ENCODE peak calls at places on chromosome 12, in four cellular contexts. A is K562, T is IMR-90, I is A549. G is an unnamed sample.

GRCh38 chr12:752673-753400 is 458 bp downstream of the WNK1 start:
- DNase-seq in T (peak), A (peak), I (no peak), G (no peak)

GRCh38 chr12:87667378-87667777 is 361.8 kb downstream of the C12orf50 start:
- DNase-seq in I (no peak), T (peak), A (no peak), G (no peak)

GRCh38 chr12:130748786-130749185 is 32.7 kb upstream of the RIMBP2 start:
- DNase-seq in T (no peak), A (no peak), I (no peak), G (no peak)

GRCh38 chr12:68180792-68181744 is 21.5 kb upstream of the IFNG start:
- DNase-seq in T (no peak), I (no peak), A (no peak), G (no peak)

GRCh38 chr12:70919597-70920035 is 922 bp downstream of the PTPRR start:
- DNase-seq in T (no peak), I (no peak), A (no peak), G (no peak)

GRCh38 chr12:14387472-14387871 is 22.0 kb downstream of the ATF7IP start:
- DNase-seq in I (no peak), T (no peak), A (no peak), G (no peak)

GRCh38 chr12:111448831-111449790 is 43.4 kb downstream of the SH2B3 start:
- DNase-seq in I (no peak), A (no peak), T (no peak), G (no peak)

GRCh38 chr12:39905152-39905551 is 200.7 kb downstream of the SLC2A13 start:
- DNase-seq in T (peak), A (no peak), I (no peak), G (no peak)

GRCh38 chr12:69987453-69988102 is 162.6 kb downstream of the MYRFL start:
- DNase-seq in T (peak), A (no peak), I (peak), G (no peak)

GRCh38 chr12:71748081-71748850 is 6.4 kb upstream of the RAB21 start:
- DNase-seq in A (no peak), T (no peak), I (no peak), G (no peak)

GRCh38 chr12:113296557-113297213 is 38.2 kb downstream of the SLC8B1 start:
- DNase-seq in A (no peak), T (no peak), I (no peak), G (no peak)

GRCh38 chr12:113461666-113462065 is 10.0 kb downstream of the LHX5 start:
- DNase-seq in A (peak), T (no peak), I (peak), G (no peak)

GRCh38 chr12:94244165-94245133 is 96.1 kb downstream of the PLXNC1 start:
- DNase-seq in I (no peak), T (no peak), A (no peak), G (no peak)
- TF ChIP-seq ELK1 in I (no peak), T (no peak), A (no peak), G (no peak)

GRCh38 chr12:74412607-74413230 is 124.9 kb upstream of the ATXN7L3B start:
- DNase-seq in A (peak), I (no peak), T (peak), G (no peak)

DNA sequence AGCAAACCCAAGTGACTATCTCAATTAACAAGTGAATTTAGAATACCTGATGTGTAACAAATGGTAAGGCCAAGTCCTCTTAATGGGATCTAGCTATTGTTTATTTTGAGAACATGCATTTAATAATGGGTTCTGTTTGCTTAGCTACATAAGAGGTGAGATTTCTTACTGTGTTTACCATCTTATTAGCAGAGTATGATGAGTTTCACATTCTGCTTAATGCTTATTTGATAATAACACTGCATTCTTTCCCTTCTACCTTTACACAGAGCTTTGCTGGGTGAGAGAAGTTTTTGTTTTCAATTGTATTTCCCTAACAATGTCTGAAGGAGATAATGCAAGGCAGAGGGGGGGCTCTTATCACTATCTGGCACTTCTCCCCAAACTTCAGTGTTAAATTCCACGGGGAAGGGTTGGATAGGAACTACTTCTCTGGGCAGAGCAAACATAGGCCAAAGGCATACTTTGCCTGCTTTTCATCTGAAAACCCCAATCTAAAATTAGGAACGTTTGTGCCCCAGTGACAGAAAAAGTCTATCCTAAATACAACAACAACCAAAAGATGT is 129.0 kb upstream of the ATXN7L3B start:
- DNase-seq in I (no peak), T (no peak), A (no peak), G (no peak)
- TF ChIP-seq ELK1 in I (no peak), T (no peak), A (no peak), G (no peak)

GRCh38 chr12:132218519-132218860 is 74.2 kb downstream of the NOC4L start:
- DNase-seq in T (no peak), A (no peak), I (no peak), G (no peak)

GRCh38 chr12:132217800-132218518 is 73.7 kb downstream of the NOC4L start:
- DNase-seq in T (no peak), I (no peak), A (no peak), G (no peak)

GRCh38 chr12:132219323-132219722 is 75.1 kb downstream of the NOC4L start:
- DNase-seq in T (no peak), A (no peak), I (no peak), G (no peak)

GRCh38 chr12:132217371-132217770 is 73.1 kb downstream of the NOC4L start:
- DNase-seq in I (no peak), T (no peak), A (no peak), G (no peak)

GRCh38 chr12:132218915-132219314 is 74.7 kb downstream of the NOC4L start:
- DNase-seq in T (no peak), I (peak), A (peak), G (no peak)
- TF ChIP-seq ELK1 in T (no peak), I (no peak), A (no peak), G (no peak)

GRCh38 chr12:50566066-50566465 is 61.3 kb downstream of the DIP2B start:
- DNase-seq in A (no peak), T (no peak), I (no peak), G (no peak)
- TF ChIP-seq ELK1 in A (no peak), T (no peak), I (no peak), G (no peak)

GRCh38 chr12:124478985-124479645 is 88.3 kb downstream of the NCOR2 start:
- DNase-seq in I (no peak), A (no peak), T (no peak), G (no peak)

GRCh38 chr12:124480469-124481256 is 86.7 kb downstream of the NCOR2 start:
- DNase-seq in A (no peak), T (peak), I (peak), G (peak)

GRCh38 chr12:124478416-124478815 is 89.0 kb downstream of the NCOR2 start:
- DNase-seq in A (no peak), T (no peak), I (no peak), G (no peak)

GRCh38 chr12:124481257-124481750 is 86.1 kb downstream of the NCOR2 start:
- DNase-seq in T (no peak), I (no peak), A (no peak), G (no peak)

DNA sequence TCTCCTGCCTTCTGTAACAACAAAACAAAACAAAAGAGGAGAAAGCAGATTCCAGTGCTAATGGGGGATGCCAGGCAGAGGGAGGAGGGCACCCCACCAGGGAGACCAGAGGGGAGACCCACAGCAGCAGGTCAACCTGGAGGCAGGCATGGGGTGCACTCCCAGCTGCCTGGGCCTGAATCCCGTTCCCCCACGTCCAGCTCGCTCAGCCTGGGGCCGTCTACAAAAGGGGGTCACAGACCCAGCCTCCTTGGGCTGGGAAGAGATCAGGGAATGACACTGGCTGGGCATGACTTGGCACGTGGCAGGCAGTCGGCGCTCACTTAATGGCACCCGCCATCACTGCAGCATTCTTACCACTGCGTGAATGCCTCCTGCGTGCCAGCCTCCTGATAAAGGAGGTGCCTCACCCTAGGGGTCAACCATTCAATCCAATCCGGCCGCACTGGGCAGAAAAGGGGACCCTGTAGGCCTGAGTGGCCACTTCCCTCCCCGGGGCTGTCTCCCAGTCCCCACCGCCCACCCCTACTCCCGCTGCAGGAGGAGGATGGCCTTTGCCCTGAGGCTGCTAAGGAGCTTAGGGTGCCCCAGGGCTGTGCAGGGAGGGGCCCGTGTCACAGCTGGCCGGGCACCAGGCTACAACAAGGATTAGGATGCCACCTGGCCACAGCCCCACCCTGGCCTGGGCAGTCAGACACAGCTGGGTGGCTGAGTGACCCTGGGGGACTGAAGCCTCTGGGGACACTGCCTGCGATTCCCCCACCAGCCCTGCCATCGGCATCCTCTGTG is 87.5 kb downstream of the NCOR2 start:
- DNase-seq in A (no peak), I (no peak), T (no peak), G (no peak)
- TF ChIP-seq ELK1 in A (no peak), I (no peak), T (no peak), G (no peak)

GRCh38 chr12:76696186-76696585 is 67.7 kb upstream of the ZDHHC17 start:
- DNase-seq in T (no peak), A (no peak), I (no peak), G (no peak)

GRCh38 chr12:76694369-76694768 is 69.5 kb upstream of the ZDHHC17 start:
- DNase-seq in T (no peak), I (no peak), A (no peak), G (no peak)

GRCh38 chr12:76688627-76689026 is 75.3 kb upstream of the ZDHHC17 start:
- DNase-seq in T (no peak), I (no peak), A (no peak), G (no peak)

GRCh38 chr12:76688001-76688400 is 75.9 kb upstream of the ZDHHC17 start:
- DNase-seq in I (no peak), T (peak), A (no peak), G (no peak)

GRCh38 chr12:76690916-76691700 is 72.8 kb upstream of the ZDHHC17 start:
- DNase-seq in I (no peak), T (no peak), A (no peak), G (no peak)
- TF ChIP-seq ELK1 in I (no peak), T (no peak), A (no peak), G (no peak)

GRCh38 chr12:122168492-122168891 is 5.5 kb downstream of the IL31 start:
- DNase-seq in A (no peak), T (no peak), I (no peak), G (no peak)
- TF ChIP-seq ELK1 in A (no peak), T (no peak), I (no peak), G (no peak)

G was measured in GM12878.